ENCODE peak calls at places on chromosomes 5 and 9, in eight cellular contexts. R is endothelial cell of umbilical vein, E is uterus, V is lung, X is heart right ventricle, O is breast epithelium, J is A549, M is right lobe of liver. K is an unnamed sample.

GRCh38 chr9:33225319-33226152 is 14.4 kb upstream of the SPINK4 start:
- DNase-seq in X (peak; percentile 68), M (peak; percentile 62), R (peak; percentile 91), J (peak; percentile 83), O (peak; percentile 61), V (peak; percentile 61), E (peak; percentile 79), K (peak; percentile 79)

GRCh38 chr9:126613656-126614055 is at the start of gene LMX1B:
- DNase-seq in R (no peak), X (peak; percentile 44), O (no peak), J (peak; percentile 89), E (no peak), V (no peak), M (no peak), K (peak; percentile 62)

GRCh38 chr5:72280655-72281069 is 39.4 kb downstream of the MRPS27 start:
- DNase-seq in E (peak; percentile 34), R (peak; percentile 60), V (no peak), J (peak; percentile 63), X (no peak), M (no peak), O (no peak), K (peak; percentile 68)

GRCh38 chr9:35552837-35553236 is 52.2 kb upstream of the TESK1 start:
- DNase-seq in E (no peak), O (no peak), M (no peak), V (no peak), R (no peak), J (no peak), X (no peak), K (no peak)

GRCh38 chr9:76266649-76267627 is 127.3 kb downstream of the RFK start:
- DNase-seq in O (no peak), J (no peak), M (no peak), X (no peak), V (no peak), R (no peak), E (no peak), K (no peak)

GRCh38 chr5:97037819-97038218 is 101.9 kb downstream of the LNPEP start:
- DNase-seq in R (no peak), E (no peak), O (no peak), V (no peak), M (no peak), J (no peak), X (no peak), K (no peak)

GRCh38 chr9:21812415-21812814 is 10.0 kb downstream of the MTAP start:
- DNase-seq in V (no peak), M (no peak), J (peak; percentile 70), R (peak; percentile 67), X (no peak), E (no peak), O (no peak), K (peak; percentile 54)

GRCh38 chr9:127423934-127424668 is at the start of gene ZNF79:
- DNase-seq in X (peak; percentile 93), M (peak; percentile 95), R (peak; percentile 97), E (peak; percentile 90), V (peak; percentile 94), J (peak; percentile 92), O (peak; percentile 95), K (peak; percentile 88)

GRCh38 chr5:66144799-66145390 is 795 bp downstream of the SREK1 start:
- DNase-seq in J (no peak), V (no peak), O (no peak), X (no peak), R (peak; percentile 87), M (no peak), E (no peak), K (peak; percentile 59)

GRCh38 chr5:84092738-84093137 is 291.9 kb downstream of the EDIL3 start:
- DNase-seq in M (no peak), O (no peak), X (no peak), E (no peak), V (no peak), R (no peak), J (no peak), K (no peak)

GRCh38 chr9:123267481-123268239 is 726 bp downstream of the STRBP start:
- DNase-seq in R (no peak), O (no peak), M (peak; percentile 54), V (peak; percentile 30), X (no peak), J (no peak), E (peak; percentile 18), K (no peak)

GRCh38 chr5:175796536-175797499 is 74.6 kb upstream of the CPLX2 start:
- DNase-seq in O (peak; percentile 70), E (no peak), R (peak; percentile 66), M (peak; percentile 78), V (peak; percentile 61), X (peak; percentile 80), J (peak; percentile 74), K (peak; percentile 67)

GRCh38 chr5:119393746-119394145 is 37.9 kb downstream of the TNFAIP8 start:
- DNase-seq in J (no peak), E (no peak), O (no peak), X (no peak), R (peak; percentile 76), M (no peak), V (no peak), K (no peak)

GRCh38 chr9:89358376-89358775 is 40.1 kb downstream of the SECISBP2 start:
- DNase-seq in E (no peak), X (no peak), O (no peak), V (no peak), R (no peak), M (no peak), J (no peak), K (no peak)
- H3K4me3 ChIP-seq in E (no peak overlapping the region), X (no peak overlapping the region), O (no peak overlapping the region), V (no peak overlapping the region), R (no peak overlapping the region), M (no peak overlapping the region), J (no peak overlapping the region), K (no peak overlapping the region)

GRCh38 chr9:88108779-88109178 is 29.5 kb downstream of the SPATA31C2 start:
- DNase-seq in M (no peak), R (no peak), J (no peak), O (no peak), E (no peak), X (no peak), V (no peak), K (no peak)

GRCh38 chr9:88110026-88110425 is 28.2 kb downstream of the SPATA31C2 start:
- DNase-seq in X (no peak), O (no peak), E (no peak), M (no peak), R (no peak), J (no peak), V (no peak), K (no peak)

DNA sequence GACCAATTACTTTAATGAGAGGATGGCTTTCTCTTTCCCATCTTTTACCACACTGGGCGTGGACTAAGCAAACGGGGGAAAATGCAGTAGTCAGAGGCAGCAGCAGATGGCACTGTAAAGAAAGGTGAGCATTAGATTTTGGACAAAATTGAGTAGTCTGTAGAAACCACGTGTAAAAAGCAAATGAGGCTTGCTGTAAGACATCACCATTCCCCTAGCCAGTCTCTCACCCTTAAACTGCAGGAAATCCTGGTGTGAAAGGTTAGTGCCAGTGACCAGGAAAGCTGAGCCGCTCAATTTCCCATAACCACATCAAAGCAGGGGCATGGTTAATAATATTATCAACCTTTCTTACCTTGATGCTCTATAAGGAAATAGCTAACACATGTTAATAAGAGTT is 31.8 kb downstream of the SPATA31C2 start:
- DNase-seq in E (peak; percentile 24), X (peak; percentile 13), M (no peak), O (no peak), V (no peak), J (peak; percentile 47), R (no peak), K (peak; percentile 58)
- TF ChIP-seq CTCF in E (peak; percentile 52), X (peak; percentile 43), M (peak; percentile 62), O (peak; percentile 63), V (no peak), J (peak; percentile 59), R (no peak), K (peak; percentile 79)

DNA sequence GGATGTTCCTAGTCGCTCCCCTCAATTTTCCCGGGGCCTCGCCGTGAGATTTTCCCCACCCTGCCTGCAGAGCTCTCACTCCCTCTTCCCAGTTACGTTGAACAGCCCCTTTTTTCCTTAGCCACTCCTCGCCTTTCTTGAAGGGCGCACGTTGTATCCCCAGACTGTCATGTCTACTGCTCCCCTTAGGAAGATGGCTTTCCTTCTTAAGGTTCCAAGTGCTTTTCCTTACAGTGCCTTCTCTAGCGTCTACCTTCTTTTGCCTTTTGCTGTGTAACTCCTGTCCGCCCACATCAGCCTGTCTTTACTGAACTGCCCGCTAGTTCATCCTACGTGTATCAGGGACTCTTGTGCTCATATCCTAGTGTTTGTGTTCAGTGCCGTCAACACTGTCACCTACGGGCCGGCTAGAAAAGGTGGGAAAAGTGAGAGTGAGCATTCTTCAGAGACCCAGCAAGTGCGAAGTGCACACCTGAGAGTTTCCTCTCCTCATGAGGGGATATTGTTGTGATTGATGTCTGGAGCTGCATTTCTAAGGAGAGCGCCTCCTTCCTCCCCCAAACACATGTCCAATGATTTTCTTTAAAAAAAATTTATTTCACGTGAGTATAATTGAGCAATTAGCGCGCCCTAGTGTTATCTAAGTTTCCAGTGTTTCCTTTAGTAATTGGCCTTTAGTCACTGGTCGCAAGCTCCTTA is 764 bp downstream of the CAMLG start:
- DNase-seq in O (no peak), R (peak; percentile 81), J (peak; percentile 70), M (no peak), V (no peak), X (peak; percentile 19), E (no peak), K (peak; percentile 33)
- H3K4me3 ChIP-seq in O (peak overlapping the region; percentile 82), R (peak overlapping the region; percentile 27), J (peak overlapping the region; percentile 85), M (peak overlapping the region; percentile 82), V (peak overlapping the region; percentile 94), X (peak overlapping the region; percentile 81), E (peak overlapping the region; percentile 87), K (peak overlapping the region; percentile 92)

GRCh38 chr5:113678202-113678601 is 164.7 kb downstream of the YTHDC2 start:
- DNase-seq in R (no peak), M (no peak), E (no peak), X (no peak), V (no peak), O (no peak), J (no peak), K (no peak)

GRCh38 chr5:113675166-113675565 is 161.7 kb downstream of the YTHDC2 start:
- DNase-seq in V (no peak), R (no peak), X (no peak), J (no peak), M (no peak), O (no peak), E (no peak), K (no peak)

GRCh38 chr5:113682497-113683136 is 169.1 kb downstream of the YTHDC2 start:
- DNase-seq in M (no peak), X (no peak), O (no peak), J (peak; percentile 3), V (no peak), E (no peak), R (peak; percentile 18), K (peak; percentile 14)

GRCh38 chr5:113680534-113680933 is 167.0 kb downstream of the YTHDC2 start:
- DNase-seq in J (no peak), R (no peak), M (no peak), O (no peak), V (no peak), E (no peak), X (no peak), K (no peak)

GRCh38 chr5:113678924-113679575 is 165.6 kb downstream of the YTHDC2 start:
- DNase-seq in E (no peak), M (no peak), J (peak; percentile 43), X (no peak), R (peak; percentile 55), V (no peak), O (no peak), K (peak; percentile 34)
- TF ChIP-seq CTCF in E (peak; percentile 54), M (peak; percentile 74), J (peak; percentile 74), X (peak; percentile 71), R (peak; percentile 64), V (peak; percentile 36), O (peak; percentile 55), K (peak; percentile 82)